ENCODE peak calls at places on chromosomes 12 and 14, in six cellular contexts. One of them, this sample, is unnamed.

GRCh38 chr12:128810182-128811127 is 13.3 kb downstream of the SLC15A4 start:
- DNase-seq in suprapubic skin: peak
- DNase-seq in uterus: no peak
- DNase-seq in hepatocyte: no peak
- DNase-seq in sigmoid colon: peak
- DNase-seq in tibial artery: peak
- DNase-seq in this sample: no peak

GRCh38 chr12:109475993-109476806 is 900 bp downstream of the KCTD10 start:
- DNase-seq in suprapubic skin: no peak
- DNase-seq in uterus: no peak
- DNase-seq in hepatocyte: no peak
- DNase-seq in sigmoid colon: no peak
- DNase-seq in tibial artery: no peak
- DNase-seq in this sample: no peak

GRCh38 chr14:95431199-95432145 is 85.0 kb downstream of the SYNE3 start:
- DNase-seq in suprapubic skin: peak
- DNase-seq in uterus: no peak
- DNase-seq in hepatocyte: peak
- DNase-seq in sigmoid colon: no peak
- DNase-seq in tibial artery: no peak
- DNase-seq in this sample: no peak

GRCh38 chr12:118650586-118650960 is 274.2 kb downstream of the SUDS3 start:
- DNase-seq in suprapubic skin: no peak
- DNase-seq in uterus: no peak
- DNase-seq in hepatocyte: no peak
- DNase-seq in sigmoid colon: no peak
- DNase-seq in tibial artery: no peak
- DNase-seq in this sample: no peak

GRCh38 chr14:65815127-65815526 is 402.6 kb downstream of the FUT8 start:
- DNase-seq in suprapubic skin: no peak
- DNase-seq in uterus: no peak
- DNase-seq in hepatocyte: no peak
- DNase-seq in sigmoid colon: no peak
- DNase-seq in tibial artery: no peak
- DNase-seq in this sample: no peak

GRCh38 chr12:91874086-91874865 is 271.4 kb downstream of the BTG1 start:
- DNase-seq in suprapubic skin: no peak
- DNase-seq in uterus: no peak
- DNase-seq in hepatocyte: no peak
- DNase-seq in sigmoid colon: no peak
- DNase-seq in tibial artery: no peak
- DNase-seq in this sample: no peak

GRCh38 chr12:93922583-93923006 is 225.8 kb upstream of the PLXNC1 start:
- DNase-seq in suprapubic skin: no peak
- DNase-seq in uterus: no peak
- DNase-seq in hepatocyte: no peak
- DNase-seq in sigmoid colon: no peak
- DNase-seq in tibial artery: peak
- DNase-seq in this sample: no peak

GRCh38 chr12:75852143-75852542 is 179.4 kb downstream of the PHLDA1 start:
- DNase-seq in suprapubic skin: no peak
- DNase-seq in uterus: no peak
- DNase-seq in hepatocyte: no peak
- DNase-seq in sigmoid colon: no peak
- DNase-seq in tibial artery: no peak
- DNase-seq in this sample: peak

GRCh38 chr12:56040151-56040550 is 1.6 kb upstream of the RPS26 start:
- DNase-seq in suprapubic skin: no peak
- DNase-seq in uterus: no peak
- DNase-seq in hepatocyte: no peak
- DNase-seq in sigmoid colon: no peak
- DNase-seq in tibial artery: no peak
- DNase-seq in this sample: no peak

GRCh38 chr12:108634225-108634795 is 616 bp upstream of the SELPLG start:
- DNase-seq in suprapubic skin: peak
- DNase-seq in uterus: no peak
- DNase-seq in hepatocyte: no peak
- DNase-seq in sigmoid colon: no peak
- DNase-seq in tibial artery: peak
- DNase-seq in this sample: no peak

GRCh38 chr14:86654558-86655184 is 1124.7 kb downstream of the FLRT2 start:
- DNase-seq in suprapubic skin: no peak
- DNase-seq in uterus: peak
- DNase-seq in hepatocyte: peak
- DNase-seq in sigmoid colon: no peak
- DNase-seq in tibial artery: no peak
- DNase-seq in this sample: peak

GRCh38 chr12:19938031-19938430 is 430.3 kb upstream of the PDE3A start:
- DNase-seq in suprapubic skin: no peak
- DNase-seq in uterus: no peak
- DNase-seq in hepatocyte: no peak
- DNase-seq in sigmoid colon: no peak
- DNase-seq in tibial artery: no peak
- DNase-seq in this sample: no peak

GRCh38 chr12:52529846-52530245 is 9.7 kb upstream of the KRT5 start:
- DNase-seq in suprapubic skin: no peak
- DNase-seq in uterus: peak
- DNase-seq in hepatocyte: no peak
- DNase-seq in sigmoid colon: no peak
- DNase-seq in tibial artery: peak
- DNase-seq in this sample: no peak

GRCh38 chr14:89841855-89842254 is 112.7 kb downstream of the EFCAB11 start:
- DNase-seq in suprapubic skin: no peak
- DNase-seq in uterus: no peak
- DNase-seq in hepatocyte: peak
- DNase-seq in sigmoid colon: no peak
- DNase-seq in tibial artery: no peak
- DNase-seq in this sample: no peak

GRCh38 chr12:40093512-40093911 is 12.4 kb downstream of the SLC2A13 start:
- DNase-seq in suprapubic skin: no peak
- DNase-seq in uterus: no peak
- DNase-seq in hepatocyte: no peak
- DNase-seq in sigmoid colon: no peak
- DNase-seq in tibial artery: no peak
- DNase-seq in this sample: no peak

GRCh38 chr14:89654998-89655397 is 238.0 kb upstream of the FOXN3 start:
- DNase-seq in suprapubic skin: no peak
- DNase-seq in uterus: no peak
- DNase-seq in hepatocyte: no peak
- DNase-seq in sigmoid colon: no peak
- DNase-seq in tibial artery: no peak
- DNase-seq in this sample: no peak

GRCh38 chr12:89236748-89237428 is 115.4 kb downstream of the DUSP6 start:
- DNase-seq in suprapubic skin: no peak
- DNase-seq in uterus: no peak
- DNase-seq in hepatocyte: no peak
- DNase-seq in sigmoid colon: no peak
- DNase-seq in tibial artery: no peak
- DNase-seq in this sample: peak

GRCh38 chr12:22874151-22874550 is 249.2 kb downstream of the ETNK1 start:
- DNase-seq in suprapubic skin: no peak
- DNase-seq in uterus: no peak
- DNase-seq in hepatocyte: no peak
- DNase-seq in sigmoid colon: no peak
- DNase-seq in tibial artery: no peak
- DNase-seq in this sample: no peak

GRCh38 chr14:60275932-60276331 is 26.9 kb downstream of the PPM1A start:
- DNase-seq in suprapubic skin: no peak
- DNase-seq in uterus: no peak
- DNase-seq in hepatocyte: no peak
- DNase-seq in sigmoid colon: no peak
- DNase-seq in tibial artery: no peak
- DNase-seq in this sample: peak

GRCh38 chr12:62232143-62232729 is 28.0 kb upstream of the USP15 start:
- DNase-seq in suprapubic skin: no peak
- DNase-seq in uterus: no peak
- DNase-seq in hepatocyte: no peak
- DNase-seq in sigmoid colon: no peak
- DNase-seq in tibial artery: no peak
- DNase-seq in this sample: no peak

GRCh38 chr12:6773662-6774351 is 1.5 kb downstream of the LAG3 start:
- DNase-seq in suprapubic skin: no peak
- DNase-seq in uterus: no peak
- DNase-seq in hepatocyte: no peak
- DNase-seq in sigmoid colon: no peak
- DNase-seq in tibial artery: no peak
- DNase-seq in this sample: no peak

GRCh38 chr12:101051901-101052550 is 158.0 kb downstream of the SLC5A8 start:
- DNase-seq in suprapubic skin: no peak
- DNase-seq in uterus: no peak
- DNase-seq in hepatocyte: peak
- DNase-seq in sigmoid colon: no peak
- DNase-seq in tibial artery: no peak
- DNase-seq in this sample: peak

GRCh38 chr14:61184117-61184516 is 97.0 kb downstream of the TMEM30B start:
- DNase-seq in suprapubic skin: no peak
- DNase-seq in uterus: no peak
- DNase-seq in hepatocyte: no peak
- DNase-seq in sigmoid colon: no peak
- DNase-seq in tibial artery: no peak
- DNase-seq in this sample: peak

GRCh38 chr12:91877022-91877421 is 268.6 kb downstream of the BTG1 start:
- DNase-seq in suprapubic skin: no peak
- DNase-seq in uterus: no peak
- DNase-seq in hepatocyte: no peak
- DNase-seq in sigmoid colon: peak
- DNase-seq in tibial artery: no peak
- DNase-seq in this sample: no peak

GRCh38 chr12:130626601-130627000 is 89.5 kb downstream of the RIMBP2 start:
- DNase-seq in suprapubic skin: no peak
- DNase-seq in uterus: no peak
- DNase-seq in hepatocyte: no peak
- DNase-seq in sigmoid colon: peak
- DNase-seq in tibial artery: no peak
- DNase-seq in this sample: no peak

GRCh38 chr12:98227162-98227561 is 288.2 kb upstream of the TMPO start:
- DNase-seq in suprapubic skin: no peak
- DNase-seq in uterus: no peak
- DNase-seq in hepatocyte: no peak
- DNase-seq in sigmoid colon: no peak
- DNase-seq in tibial artery: no peak
- DNase-seq in this sample: no peak
- TF ChIP-seq CTCF in suprapubic skin: no peak
- TF ChIP-seq CTCF in uterus: peak
- TF ChIP-seq CTCF in hepatocyte: peak
- TF ChIP-seq CTCF in sigmoid colon: no peak
- TF ChIP-seq CTCF in tibial artery: no peak
- TF ChIP-seq CTCF in this sample: no peak

GRCh38 chr12:50120521-50120920 is 8.5 kb downstream of the COX14 start:
- DNase-seq in suprapubic skin: no peak
- DNase-seq in uterus: no peak
- DNase-seq in hepatocyte: no peak
- DNase-seq in sigmoid colon: no peak
- DNase-seq in tibial artery: no peak
- DNase-seq in this sample: no peak
- H3K27ac ChIP-seq in suprapubic skin: no peak
- H3K27ac ChIP-seq in uterus: no peak
- H3K27ac ChIP-seq in hepatocyte: no peak
- H3K27ac ChIP-seq in sigmoid colon: no peak
- H3K27ac ChIP-seq in tibial artery: no peak
- H3K27ac ChIP-seq in this sample: no peak

GRCh38 chr14:21103710-21104447 is 3.0 kb downstream of the TMEM253 start:
- DNase-seq in suprapubic skin: peak
- DNase-seq in uterus: peak
- DNase-seq in hepatocyte: peak
- DNase-seq in sigmoid colon: peak
- DNase-seq in tibial artery: peak
- DNase-seq in this sample: peak
- TF ChIP-seq CTCF in suprapubic skin: peak
- TF ChIP-seq CTCF in uterus: peak
- TF ChIP-seq CTCF in hepatocyte: peak
- TF ChIP-seq CTCF in sigmoid colon: peak
- TF ChIP-seq CTCF in tibial artery: peak
- TF ChIP-seq CTCF in this sample: no peak

GRCh38 chr12:12486661-12487240 is 75.9 kb downstream of the DUSP16 start:
- DNase-seq in suprapubic skin: no peak
- DNase-seq in uterus: no peak
- DNase-seq in hepatocyte: peak
- DNase-seq in sigmoid colon: no peak
- DNase-seq in tibial artery: no peak
- DNase-seq in this sample: no peak
- H3K27ac ChIP-seq in suprapubic skin: no peak
- H3K27ac ChIP-seq in uterus: no peak
- H3K27ac ChIP-seq in hepatocyte: peak
- H3K27ac ChIP-seq in sigmoid colon: no peak
- H3K27ac ChIP-seq in tibial artery: no peak
- H3K27ac ChIP-seq in this sample: no peak

DNA sequence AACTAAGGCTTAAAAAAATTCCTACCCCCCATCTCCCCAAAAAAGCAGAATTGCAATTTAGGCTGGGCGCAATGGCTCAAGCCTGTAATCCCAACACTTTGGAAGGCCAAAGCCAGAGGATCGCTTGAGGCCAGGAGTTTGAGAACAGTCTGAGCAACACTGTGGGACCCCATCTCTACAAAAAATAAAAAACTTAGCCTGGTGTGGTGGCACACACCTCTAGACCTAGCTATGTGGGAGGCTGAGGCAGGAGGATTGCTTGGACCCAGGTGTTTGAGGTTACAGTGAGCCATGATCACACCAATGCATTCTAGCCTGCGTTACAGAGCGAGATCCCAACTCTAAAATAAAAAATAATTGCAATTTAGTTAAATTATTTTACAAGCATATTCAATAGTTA is 54.1 kb downstream of the CPM start:
- DNase-seq in suprapubic skin: no peak
- DNase-seq in uterus: no peak
- DNase-seq in hepatocyte: no peak
- DNase-seq in sigmoid colon: no peak
- DNase-seq in tibial artery: no peak
- DNase-seq in this sample: no peak
- TF ChIP-seq CTCF in suprapubic skin: no peak
- TF ChIP-seq CTCF in uterus: no peak
- TF ChIP-seq CTCF in hepatocyte: no peak
- TF ChIP-seq CTCF in sigmoid colon: no peak
- TF ChIP-seq CTCF in tibial artery: no peak
- TF ChIP-seq CTCF in this sample: no peak

GRCh38 chr14:103526247-103526913 is 2.6 kb upstream of the TRMT61A start:
- DNase-seq in suprapubic skin: no peak
- DNase-seq in uterus: no peak
- DNase-seq in hepatocyte: no peak
- DNase-seq in sigmoid colon: no peak
- DNase-seq in tibial artery: no peak
- DNase-seq in this sample: no peak
- H3K27ac ChIP-seq in suprapubic skin: no peak
- H3K27ac ChIP-seq in uterus: peak
- H3K27ac ChIP-seq in hepatocyte: peak
- H3K27ac ChIP-seq in sigmoid colon: no peak
- H3K27ac ChIP-seq in tibial artery: no peak
- H3K27ac ChIP-seq in this sample: peak